ENCODE peak calls at places on chromosomes 11 and 22, in nine cellular contexts. B is spleen, M is dorsolateral prefrontal cortex, C is AG04449, G is A549, L is BE2C, S is thoracic aorta, N is upper lobe of right lung, D is AG04450. A is an unnamed sample.

GRCh38 chr11:108253176-108253575 is 30.3 kb downstream of the ATM start:
- DNase-seq in B (no peak), M (no peak), C (no peak), G (no peak), L (no peak), S (no peak), N (no peak), D (no peak), A (no peak)

GRCh38 chr22:25702571-25703167 is 39.3 kb upstream of the MYO18B start:
- DNase-seq in B (no peak), M (no peak), C (no peak), G (no peak), L (no peak), S (no peak), N (no peak), D (no peak), A (no peak)

GRCh38 chr11:99154277-99154676 is 133.5 kb downstream of the CNTN5 start:
- DNase-seq in B (no peak), M (no peak), C (no peak), G (no peak), L (no peak), S (no peak), N (no peak), D (no peak), A (no peak)

GRCh38 chr11:127035812-127036211 is 35.2 kb upstream of the KIRREL3 start:
- DNase-seq in B (no peak), M (no peak), C (no peak), G (no peak), L (no peak), S (no peak), N (no peak), D (no peak), A (no peak)

GRCh38 chr11:79167510-79168188 is 273.2 kb downstream of the TENM4 start:
- DNase-seq in B (no peak), M (peak), C (no peak), G (no peak), L (no peak), S (no peak), N (no peak), D (no peak), A (no peak)

GRCh38 chr11:78802058-78802633 is 227.5 kb upstream of the NARS2 start:
- DNase-seq in B (no peak), M (no peak), C (no peak), G (no peak), L (no peak), S (no peak), N (no peak), D (no peak), A (peak)

GRCh38 chr11:87176044-87176443 is 138.3 kb downstream of the TMEM135 start:
- DNase-seq in B (no peak), M (no peak), C (no peak), G (peak), L (no peak), S (no peak), N (no peak), D (no peak), A (no peak)

GRCh38 chr11:14894657-14895598 is 2.9 kb upstream of the CYP2R1 start:
- DNase-seq in B (peak), M (no peak), C (no peak), G (no peak), L (no peak), S (no peak), N (peak), D (no peak), A (peak)

GRCh38 chr22:33000342-33001280 is 57.6 kb downstream of the SYN3 start:
- DNase-seq in B (no peak), M (peak), C (no peak), G (peak), L (peak), S (no peak), N (peak), D (no peak), A (peak)

GRCh38 chr11:12330491-12331231 is 46.7 kb upstream of the PARVA start:
- DNase-seq in B (no peak), M (peak), C (no peak), G (no peak), L (peak), S (no peak), N (no peak), D (no peak), A (no peak)

GRCh38 chr11:70206226-70206785 is 3.2 kb downstream of the FADD start:
- DNase-seq in B (peak), M (no peak), C (no peak), G (no peak), L (no peak), S (no peak), N (peak), D (no peak), A (no peak)

GRCh38 chr11:11810764-11811726 is 30.7 kb upstream of the USP47 start:
- DNase-seq in B (no peak), M (no peak), C (no peak), G (no peak), L (peak), S (no peak), N (no peak), D (no peak), A (no peak)

GRCh38 chr11:68974421-68975194 is 6.2 kb downstream of the MRGPRD start:
- DNase-seq in B (peak), M (peak), C (no peak), G (peak), L (peak), S (no peak), N (peak), D (no peak), A (peak)

GRCh38 chr11:111200010-111200534 is 45.5 kb upstream of the POU2AF2 start:
- DNase-seq in B (no peak), M (no peak), C (no peak), G (no peak), L (no peak), S (no peak), N (no peak), D (no peak), A (no peak)

GRCh38 chr22:39135092-39135896 is 17.2 kb downstream of the CBX7 start:
- DNase-seq in B (peak), M (peak), C (no peak), G (peak), L (peak), S (no peak), N (no peak), D (no peak), A (no peak)

GRCh38 chr22:26615830-26616435 is 1.9 kb downstream of the CRYBB1 start:
- DNase-seq in B (peak), M (no peak), C (no peak), G (no peak), L (no peak), S (no peak), N (no peak), D (no peak), A (no peak)

GRCh38 chr11:36149538-36150242 is 139.5 kb downstream of the COMMD9 start:
- DNase-seq in B (no peak), M (no peak), C (peak), G (peak), L (peak), S (peak), N (no peak), D (peak), A (peak)
- TF ChIP-seq CTCF in B (no peak), M (peak), C (peak), G (peak), L (peak), S (no peak), N (peak), D (peak), A (peak)

DNA sequence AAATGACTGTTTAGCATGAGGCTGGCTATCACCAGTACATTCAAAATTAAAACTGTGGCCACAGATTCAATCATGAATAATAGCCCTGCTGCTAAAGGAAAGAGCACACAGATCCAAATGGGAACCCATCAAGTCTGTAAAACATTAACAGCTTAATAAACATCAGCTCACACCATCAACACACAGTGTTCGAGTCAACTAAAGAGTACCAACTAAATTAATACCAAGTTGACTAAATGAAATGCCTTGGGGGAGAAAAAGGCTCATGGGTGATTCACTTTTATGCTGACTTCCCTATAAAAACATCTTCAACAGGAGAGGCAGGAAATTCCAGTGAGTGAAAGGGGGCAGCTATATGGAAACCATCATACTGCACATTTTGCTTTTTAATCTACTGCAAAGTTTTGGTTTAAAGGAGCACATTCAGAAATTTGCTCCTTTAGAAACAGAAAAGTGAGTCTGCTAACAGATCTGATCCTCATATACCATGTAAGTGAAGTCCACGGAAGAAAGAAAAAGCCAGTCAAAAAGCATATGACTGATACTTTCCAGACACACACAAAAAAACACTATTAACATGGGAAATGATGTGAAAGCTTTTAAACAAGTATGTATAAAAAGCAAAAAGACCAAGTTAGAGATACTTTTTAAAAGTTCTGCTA is 16.3 kb downstream of the LGR4 start:
- DNase-seq in B (no peak), M (no peak), C (no peak), G (peak), L (no peak), S (no peak), N (no peak), D (no peak), A (no peak)
- H3K4me3 ChIP-seq in B (no peak), M (no peak), C (no peak), G (peak), L (no peak), S (peak), N (no peak), D (no peak), A (no peak)

GRCh38 chr11:120335928-120336640 is at the start of gene ARHGEF12:
- DNase-seq in B (peak), M (peak), C (peak), G (peak), L (peak), S (peak), N (peak), D (peak), A (peak)
- TF ChIP-seq CTCF in B (no peak), M (no peak), C (peak), G (peak), L (peak), S (no peak), N (peak), D (peak), A (peak)

GRCh38 chr22:17788528-17789378 is 14.5 kb upstream of the BID start:
- DNase-seq in B (no peak), M (no peak), C (no peak), G (no peak), L (no peak), S (no peak), N (no peak), D (no peak), A (no peak)

GRCh38 chr22:17787159-17788022 is 13.1 kb upstream of the BID start:
- DNase-seq in B (no peak), M (no peak), C (no peak), G (no peak), L (no peak), S (no peak), N (no peak), D (no peak), A (peak)

GRCh38 chr22:17789379-17790200 is 15.3 kb upstream of the BID start:
- DNase-seq in B (no peak), M (no peak), C (no peak), G (no peak), L (no peak), S (no peak), N (no peak), D (no peak), A (no peak)

GRCh38 chr22:17786435-17787158 is 12.3 kb upstream of the BID start:
- DNase-seq in B (no peak), M (no peak), C (no peak), G (no peak), L (peak), S (no peak), N (no peak), D (no peak), A (peak)

GRCh38 chr22:17788023-17788330 is 13.7 kb upstream of the BID start:
- DNase-seq in B (no peak), M (no peak), C (no peak), G (no peak), L (no peak), S (no peak), N (no peak), D (no peak), A (no peak)
- H3K4me3 ChIP-seq in B (no peak), M (no peak), C (no peak), G (no peak), L (no peak), S (no peak), N (no peak), D (no peak), A (no peak)

A was measured in psoas muscle.